ENCODE peak calls at places on chromosomes 7 and 10, in five cellular contexts. X is stimulated activated CD4-positive, alpha-beta T cell treated with anti-CD3 and anti-CD28 coated beads, Interleukin-1b, Interleukin-23, amount 100 ng/mL, for 1 hour; U is Peyer's patch; M is colonic mucosa; E is GM20000. G is an unnamed sample.

GRCh38 chr10:31929260-31929985 is 792 bp upstream of the ARHGAP12 start:
- DNase-seq in E (peak), U (peak), M (peak), X (no peak), G (no peak)

GRCh38 chr7:100887186-100887954 is 2.1 kb downstream of the UFSP1 start:
- DNase-seq in U (peak), M (peak), E (peak), X (no peak), G (no peak)

GRCh38 chr10:50972591-50972990 is 87.2 kb upstream of the A1CF start:
- DNase-seq in E (no peak), U (peak), X (no peak), M (peak), G (no peak)

GRCh38 chr10:84510121-84510520 is 181.7 kb downstream of the CCSER2 start:
- DNase-seq in X (no peak), U (no peak), M (no peak), E (no peak), G (no peak)

GRCh38 chr10:129764011-129764900 is 199.8 kb downstream of the EBF3 start:
- DNase-seq in E (no peak), X (no peak), M (peak), U (peak), G (no peak)

GRCh38 chr7:41756783-41757182 is 53.9 kb upstream of the INHBA start:
- DNase-seq in U (no peak), M (no peak), E (no peak), X (no peak), G (no peak)

GRCh38 chr7:106563466-106564150 is 97.3 kb downstream of the CCDC71L start:
- DNase-seq in E (no peak), X (no peak), M (no peak), U (no peak), G (no peak)

GRCh38 chr10:110995301-110995700 is 75.9 kb downstream of the SHOC2 start:
- DNase-seq in M (no peak), U (no peak), E (no peak), X (no peak), G (no peak)